ENCODE peak calls at places on chromosome 18, in four cellular contexts. U is body of pancreas, N is adrenal gland, A is K562. K is an unnamed sample.

GRCh38 chr18:59220784-59221765 is 1.1 kb downstream of the GRP start:
- DNase-seq in U (no peak), N (no peak), A (no peak), K (no peak)

GRCh38 chr18:41395695-41396094 is 559.3 kb upstream of the PIK3C3 start:
- DNase-seq in U (no peak), N (no peak), A (no peak), K (no peak)

GRCh38 chr18:48905541-48905940 is 45.2 kb downstream of the SMAD7 start:
- DNase-seq in U (no peak), N (no peak), A (no peak), K (no peak)

GRCh38 chr18:50298443-50299284 is 11.2 kb upstream of the CXXC1 start:
- DNase-seq in U (no peak), N (no peak), A (no peak), K (no peak)

GRCh38 chr18:57833441-57834101 is 30.5 kb upstream of the ATP8B1 start:
- DNase-seq in U (peak), N (no peak), A (peak), K (no peak)

GRCh38 chr18:34224423-34225217 is at the start of gene NOL4:
- DNase-seq in U (peak), N (peak), A (no peak), K (no peak)

GRCh38 chr18:49767111-49768050 is 46.0 kb downstream of the ACAA2 start:
- DNase-seq in U (no peak), N (no peak), A (no peak), K (no peak)

GRCh38 chr18:63890950-63891304 is 3.4 kb downstream of the SERPINB2 start:
- DNase-seq in U (no peak), N (no peak), A (no peak), K (no peak)

GRCh38 chr18:59298871-59299270 is 19.6 kb downstream of the CPLX4 start:
- DNase-seq in U (no peak), N (no peak), A (no peak), K (no peak)

GRCh38 chr18:46140173-46140572 is 36.0 kb downstream of the HAUS1 start:
- DNase-seq in U (no peak), N (no peak), A (no peak), K (no peak)

GRCh38 chr18:48300463-48300961 is 108.7 kb downstream of the ZBTB7C start:
- DNase-seq in U (no peak), N (no peak), A (peak), K (no peak)

GRCh38 chr18:11859903-11860407 is 8.7 kb downstream of the CHMP1B start:
- DNase-seq in U (no peak), N (no peak), A (peak), K (no peak)

GRCh38 chr18:71239111-71239624 is 950.3 kb downstream of the SOCS6 start:
- DNase-seq in U (no peak), N (no peak), A (no peak), K (no peak)

GRCh38 chr18:75256376-75256775 is 45.8 kb downstream of the TSHZ1 start:
- DNase-seq in U (no peak), N (no peak), A (no peak), K (no peak)

DNA sequence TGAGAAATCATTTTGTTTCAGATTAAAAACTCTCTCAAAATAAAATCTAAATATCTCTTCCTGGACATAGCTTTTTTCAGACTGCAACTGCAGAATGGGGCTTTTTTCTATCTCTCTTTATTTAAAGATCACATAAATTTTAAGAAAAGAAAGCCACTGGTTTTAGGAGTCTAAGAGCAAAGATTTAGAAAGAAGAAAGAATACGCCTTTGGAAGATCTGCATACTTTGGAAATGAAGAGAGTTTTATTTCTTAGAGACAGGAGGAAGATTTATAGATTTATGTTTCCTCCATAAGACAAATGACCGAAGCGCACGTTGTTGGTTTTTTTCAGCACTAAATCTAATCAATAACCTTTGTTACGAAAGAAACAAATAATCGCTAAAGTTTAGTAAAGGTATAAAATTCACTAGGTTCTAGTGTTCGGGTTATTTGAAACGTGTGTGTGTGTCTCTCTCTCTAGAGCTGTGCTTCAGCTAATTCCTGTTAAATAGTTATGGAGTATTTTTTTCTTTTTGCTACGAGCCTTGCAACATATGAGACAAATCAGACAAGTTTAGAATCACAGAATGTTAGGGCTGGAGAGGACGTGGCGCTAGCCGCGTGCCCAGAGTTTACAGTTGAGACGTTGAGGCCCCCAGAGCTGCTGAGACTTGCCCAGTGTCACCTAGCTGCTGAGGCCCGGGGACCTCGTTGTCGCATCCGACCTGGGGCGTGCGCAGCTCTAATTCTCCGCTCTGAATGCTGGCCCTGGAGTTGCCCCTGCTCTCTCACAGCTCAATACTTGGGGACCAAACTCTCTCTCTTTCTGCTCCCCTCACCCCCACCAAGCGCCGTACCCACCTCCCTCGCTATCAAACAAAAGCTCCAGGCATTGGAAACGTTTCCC is 69.8 kb downstream of the CTAGE1 start:
- DNase-seq in U (peak), N (peak), A (no peak), K (no peak)
- TF ChIP-seq POLR2A in U (peak), N (no peak), A (no peak), K (no peak)

GRCh38 chr18:78772369-78773302 is 207.0 kb upstream of the SALL3 start:
- DNase-seq in U (no peak), N (no peak), A (no peak), K (no peak)

GRCh38 chr18:78768655-78769501 is 210.7 kb upstream of the SALL3 start:
- DNase-seq in U (no peak), N (no peak), A (no peak), K (no peak)

GRCh38 chr18:78769502-78770113 is 210.0 kb upstream of the SALL3 start:
- DNase-seq in U (no peak), N (no peak), A (no peak), K (no peak)

GRCh38 chr18:78771496-78772368 is 207.9 kb upstream of the SALL3 start:
- DNase-seq in U (no peak), N (no peak), A (no peak), K (no peak)

GRCh38 chr18:78770149-78771139 is 209.2 kb upstream of the SALL3 start:
- DNase-seq in U (no peak), N (no peak), A (no peak), K (no peak)
- TF ChIP-seq CTCF in U (no peak), N (no peak), A (no peak), K (no peak)

GRCh38 chr18:3604626-3605408 is 154.8 kb downstream of the TGIF1 start:
- DNase-seq in U (no peak), N (no peak), A (no peak), K (no peak)
- TF ChIP-seq POLR2A in U (no peak), N (no peak), A (no peak), K (peak)

GRCh38 chr18:25244170-25244569 is 107.8 kb downstream of the ZNF521 start:
- DNase-seq in U (no peak), N (no peak), A (no peak), K (no peak)
- TF ChIP-seq CTCF in U (no peak), N (no peak), A (no peak), K (no peak)

K was measured in tibial nerve.